ENCODE peak calls at places on chromosomes 1 and 21, in five cellular contexts. One of them, this sample, is unnamed.

GRCh38 chr1:3114131-3114744 is 45.2 kb downstream of the PRDM16 start:
- DNase-seq in omental fat pad: no peak
- DNase-seq in HFFc6: no peak
- DNase-seq in fibroblast of lung: no peak
- DNase-seq in H1: no peak
- DNase-seq in this sample: no peak

GRCh38 chr1:245999697-246000637 is 507.1 kb downstream of the SMYD3 start:
- DNase-seq in omental fat pad: no peak
- DNase-seq in HFFc6: no peak
- DNase-seq in fibroblast of lung: no peak
- DNase-seq in H1: no peak
- DNase-seq in this sample: no peak

GRCh38 chr1:212760126-212760823 is 31.3 kb downstream of the NSL1 start:
- DNase-seq in omental fat pad: no peak
- DNase-seq in HFFc6: no peak
- DNase-seq in fibroblast of lung: no peak
- DNase-seq in H1: peak; percentile 83
- DNase-seq in this sample: no peak

GRCh38 chr1:160705176-160705745 is 6.4 kb downstream of the CD48 start:
- DNase-seq in omental fat pad: no peak
- DNase-seq in HFFc6: no peak
- DNase-seq in fibroblast of lung: no peak
- DNase-seq in H1: no peak
- DNase-seq in this sample: no peak

GRCh38 chr1:67551375-67551774 is 121.2 kb upstream of the SERBP1 start:
- DNase-seq in omental fat pad: no peak
- DNase-seq in HFFc6: no peak
- DNase-seq in fibroblast of lung: no peak
- DNase-seq in H1: no peak
- DNase-seq in this sample: no peak

GRCh38 chr1:162703708-162704107 is 71.4 kb downstream of the DDR2 start:
- DNase-seq in omental fat pad: no peak
- DNase-seq in HFFc6: no peak
- DNase-seq in fibroblast of lung: no peak
- DNase-seq in H1: no peak
- DNase-seq in this sample: no peak

GRCh38 chr1:56411484-56412180 is 167.7 kb downstream of the PLPP3 start:
- DNase-seq in omental fat pad: no peak
- DNase-seq in HFFc6: no peak
- DNase-seq in fibroblast of lung: no peak
- DNase-seq in H1: no peak
- DNase-seq in this sample: no peak

GRCh38 chr1:42765271-42765670 is 1.6 kb downstream of the P3H1 start:
- DNase-seq in omental fat pad: no peak
- DNase-seq in HFFc6: no peak
- DNase-seq in fibroblast of lung: no peak
- DNase-seq in H1: no peak
- DNase-seq in this sample: no peak

GRCh38 chr1:244010191-244010590 is 40.9 kb upstream of the ZBTB18 start:
- DNase-seq in omental fat pad: no peak
- DNase-seq in HFFc6: no peak
- DNase-seq in fibroblast of lung: no peak
- DNase-seq in H1: no peak
- DNase-seq in this sample: no peak
- TF ChIP-seq CTCF in omental fat pad: no peak
- TF ChIP-seq CTCF in HFFc6: peak; percentile 19
- TF ChIP-seq CTCF in fibroblast of lung: no peak
- TF ChIP-seq CTCF in H1: peak; percentile 31
- TF ChIP-seq CTCF in this sample: no peak

DNA sequence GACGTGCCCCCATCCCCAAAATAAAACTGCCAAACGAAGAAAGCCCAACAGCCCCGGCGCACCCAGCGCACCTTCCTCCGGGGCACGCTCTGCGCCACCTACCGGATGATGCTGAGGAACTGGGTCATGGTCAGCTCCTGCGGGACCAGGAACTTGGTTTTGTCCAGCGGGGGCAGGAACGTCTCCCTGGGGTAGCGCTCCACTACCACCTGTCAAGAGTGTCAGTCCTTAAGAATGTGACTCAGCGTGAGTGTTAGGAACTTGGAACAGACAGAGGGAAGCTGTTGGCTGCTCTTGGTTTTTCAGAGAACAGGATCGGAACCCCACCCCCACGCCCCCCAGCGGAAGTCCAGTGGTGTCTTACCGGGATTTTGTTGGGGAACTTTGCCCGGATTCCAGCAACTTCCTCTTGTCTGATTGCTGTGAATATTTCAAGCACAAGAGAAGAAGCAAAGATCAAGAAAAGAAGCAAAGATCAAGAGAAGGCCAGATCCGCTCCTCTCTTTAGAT is 431 bp downstream of the MAP1LC3C start:
- DNase-seq in omental fat pad: peak; percentile 37
- DNase-seq in HFFc6: peak; percentile 56
- DNase-seq in fibroblast of lung: peak; percentile 91
- DNase-seq in H1: peak; percentile 85
- DNase-seq in this sample: no peak
- TF ChIP-seq CTCF in omental fat pad: no peak
- TF ChIP-seq CTCF in HFFc6: peak; percentile 76
- TF ChIP-seq CTCF in fibroblast of lung: peak; percentile 78
- TF ChIP-seq CTCF in H1: peak; percentile 84
- TF ChIP-seq CTCF in this sample: peak; percentile 55

GRCh38 chr1:84603223-84603622 is 29.0 kb upstream of the CTBS start:
- DNase-seq in omental fat pad: no peak
- DNase-seq in HFFc6: peak; percentile 46
- DNase-seq in fibroblast of lung: no peak
- DNase-seq in H1: no peak
- DNase-seq in this sample: no peak

GRCh38 chr1:84605157-84605556 is 30.9 kb upstream of the CTBS start:
- DNase-seq in omental fat pad: no peak
- DNase-seq in HFFc6: no peak
- DNase-seq in fibroblast of lung: no peak
- DNase-seq in H1: no peak
- DNase-seq in this sample: no peak

GRCh38 chr1:84606977-84607376 is 32.7 kb upstream of the CTBS start:
- DNase-seq in omental fat pad: no peak
- DNase-seq in HFFc6: no peak
- DNase-seq in fibroblast of lung: no peak
- DNase-seq in H1: no peak
- DNase-seq in this sample: no peak

GRCh38 chr1:84600796-84601195 is 26.6 kb upstream of the CTBS start:
- DNase-seq in omental fat pad: no peak
- DNase-seq in HFFc6: no peak
- DNase-seq in fibroblast of lung: no peak
- DNase-seq in H1: no peak
- DNase-seq in this sample: no peak

DNA sequence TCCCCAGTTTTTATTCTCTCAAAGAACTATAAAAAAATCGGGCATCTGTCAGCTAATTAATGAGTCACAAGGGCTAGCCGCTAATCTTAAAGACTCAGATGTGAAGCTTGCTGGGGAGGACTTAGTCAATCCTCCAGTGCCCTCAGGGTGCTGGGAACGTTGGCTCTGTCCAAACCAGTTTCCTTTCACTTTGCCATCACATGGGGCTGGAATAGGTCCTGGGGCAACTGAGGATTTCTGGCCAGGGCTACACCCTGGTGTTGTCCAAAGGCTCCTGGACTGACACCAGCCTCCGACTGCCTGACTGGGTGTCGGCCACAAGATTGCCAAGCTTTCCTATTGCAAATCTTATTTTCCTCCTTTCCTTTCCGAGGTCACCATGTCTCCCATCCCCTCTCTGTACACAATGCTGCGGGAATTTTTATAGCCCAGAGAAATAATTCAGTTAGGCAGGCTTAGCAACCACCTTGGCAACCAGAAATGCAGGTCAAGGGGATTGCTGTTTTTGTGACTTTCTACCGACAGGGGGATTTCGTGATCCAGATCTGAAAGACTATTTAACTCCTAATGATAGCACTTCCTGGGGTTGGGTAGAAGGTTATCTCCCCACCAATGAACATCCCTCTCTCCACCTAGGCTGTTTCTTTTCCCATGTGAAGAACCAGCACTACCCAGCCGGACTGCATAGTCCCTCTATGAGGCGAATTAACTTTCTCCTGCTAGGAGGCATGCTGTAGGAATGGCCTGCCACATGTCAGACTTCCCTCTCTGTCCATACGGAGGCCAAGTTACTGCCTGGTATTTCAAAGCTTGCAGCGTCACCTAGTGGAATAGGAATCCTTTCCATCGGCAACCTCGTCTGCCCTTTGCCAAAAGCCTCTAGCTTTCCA is 29.9 kb upstream of the CTBS start:
- DNase-seq in omental fat pad: no peak
- DNase-seq in HFFc6: peak; percentile 98
- DNase-seq in fibroblast of lung: peak; percentile 60
- DNase-seq in H1: peak; percentile 60
- DNase-seq in this sample: no peak
- TF ChIP-seq CTCF in omental fat pad: no peak
- TF ChIP-seq CTCF in HFFc6: peak; percentile 95
- TF ChIP-seq CTCF in fibroblast of lung: peak; percentile 69
- TF ChIP-seq CTCF in H1: peak; percentile 91
- TF ChIP-seq CTCF in this sample: peak; percentile 7

GRCh38 chr21:36727886-36728285 is 29.0 kb downstream of the SIM2 start:
- DNase-seq in omental fat pad: no peak
- DNase-seq in HFFc6: no peak
- DNase-seq in fibroblast of lung: no peak
- DNase-seq in H1: no peak
- DNase-seq in this sample: no peak
- TF ChIP-seq CTCF in omental fat pad: no peak
- TF ChIP-seq CTCF in HFFc6: peak; percentile 31
- TF ChIP-seq CTCF in fibroblast of lung: no peak
- TF ChIP-seq CTCF in H1: peak; percentile 75
- TF ChIP-seq CTCF in this sample: peak; percentile 0

DNA sequence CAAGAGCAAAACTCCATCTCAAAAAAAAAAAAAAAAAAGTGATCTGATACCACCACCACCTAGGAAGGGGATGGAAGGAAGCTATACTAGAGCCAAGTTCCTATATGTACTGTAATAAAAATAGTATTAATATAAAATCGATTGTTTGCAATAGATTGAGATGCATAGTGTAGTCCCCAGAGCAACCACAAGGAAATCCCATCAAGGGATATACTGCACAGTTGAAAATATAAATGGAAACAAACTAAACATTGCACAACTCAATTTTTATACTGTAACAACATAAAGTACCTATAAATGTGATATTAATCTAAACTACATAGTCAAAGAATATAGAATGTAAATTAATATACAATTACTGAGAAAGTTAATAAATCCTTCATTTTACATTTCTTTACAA is 20.9 kb upstream of the PSMG1 start:
- DNase-seq in omental fat pad: no peak
- DNase-seq in HFFc6: no peak
- DNase-seq in fibroblast of lung: no peak
- DNase-seq in H1: no peak
- DNase-seq in this sample: no peak
- TF ChIP-seq CTCF in omental fat pad: no peak
- TF ChIP-seq CTCF in HFFc6: peak; percentile 60
- TF ChIP-seq CTCF in fibroblast of lung: no peak
- TF ChIP-seq CTCF in H1: no peak
- TF ChIP-seq CTCF in this sample: no peak

GRCh38 chr1:74590288-74590687 is 77.9 kb upstream of the LRRC53 start:
- DNase-seq in omental fat pad: no peak
- DNase-seq in HFFc6: no peak
- DNase-seq in fibroblast of lung: no peak
- DNase-seq in H1: no peak
- DNase-seq in this sample: no peak
- TF ChIP-seq CTCF in omental fat pad: no peak
- TF ChIP-seq CTCF in HFFc6: no peak
- TF ChIP-seq CTCF in fibroblast of lung: no peak
- TF ChIP-seq CTCF in H1: no peak
- TF ChIP-seq CTCF in this sample: no peak